ENCODE peak calls at places on chromosome 13, in five cellular contexts. O is HL-60, C is aorta, W is K562, D is choroid plexus epithelial cell. E is an unnamed sample.

GRCh38 chr13:50085063-50085462 is 69.8 kb downstream of the KCNRG start:
- DNase-seq in O (no peak), D (peak), C (no peak), W (no peak), E (peak)

GRCh38 chr13:98889419-98890079 is 88.3 kb downstream of the DOCK9 start:
- DNase-seq in W (no peak), O (no peak), C (no peak), D (no peak), E (no peak)

GRCh38 chr13:46866150-46866549 is 30.7 kb downstream of the HTR2A start:
- DNase-seq in W (no peak), C (no peak), O (peak), D (peak), E (peak)

GRCh38 chr13:113595131-113595530 is 10.6 kb downstream of the TFDP1 start:
- DNase-seq in D (no peak), C (no peak), O (no peak), W (no peak), E (peak)

GRCh38 chr13:113971471-113972231 is 2.2 kb downstream of the C13orf46 start:
- DNase-seq in C (peak), W (no peak), D (no peak), O (no peak), E (peak)

GRCh38 chr13:34577051-34577450 is 365.0 kb upstream of the NBEA start:
- DNase-seq in C (no peak), O (no peak), W (no peak), D (peak), E (no peak)

GRCh38 chr13:33560722-33561121 is 257.2 kb upstream of the RFC3 start:
- DNase-seq in C (no peak), W (no peak), O (no peak), D (no peak), E (no peak)

GRCh38 chr13:91739751-91740150 is 341.3 kb downstream of the GPC5 start:
- DNase-seq in D (no peak), C (no peak), O (no peak), W (no peak), E (no peak)

GRCh38 chr13:99979453-99980200 is 2.0 kb upstream of the ZIC2 start:
- DNase-seq in W (peak), D (no peak), O (no peak), C (peak), E (peak)

GRCh38 chr13:21917046-21918010 is 246.5 kb downstream of the FGF9 start:
- DNase-seq in D (no peak), W (no peak), C (no peak), O (no peak), E (no peak)

GRCh38 chr13:51759240-51759639 is 44.7 kb downstream of the DHRS12 start:
- DNase-seq in W (no peak), O (no peak), D (peak), C (no peak), E (no peak)

GRCh38 chr13:53137777-53138176 is 109.2 kb downstream of the OLFM4 start:
- DNase-seq in O (peak), C (no peak), D (peak), W (no peak), E (no peak)

GRCh38 chr13:32142956-32143375 is 111.4 kb downstream of the FRY start:
- DNase-seq in D (peak), W (no peak), C (no peak), O (peak), E (peak)

GRCh38 chr13:47897411-47898050 is 103.5 kb downstream of the SUCLA2 start:
- DNase-seq in D (peak), W (no peak), O (no peak), C (no peak), E (no peak)

GRCh38 chr13:47215741-47216140 is 318.9 kb upstream of the HTR2A start:
- DNase-seq in C (no peak), W (no peak), O (no peak), D (peak), E (peak)

GRCh38 chr13:112616586-112617381 is 28.8 kb upstream of the TUBGCP3 start:
- DNase-seq in C (no peak), D (peak), W (peak), O (peak), E (peak)

DNA sequence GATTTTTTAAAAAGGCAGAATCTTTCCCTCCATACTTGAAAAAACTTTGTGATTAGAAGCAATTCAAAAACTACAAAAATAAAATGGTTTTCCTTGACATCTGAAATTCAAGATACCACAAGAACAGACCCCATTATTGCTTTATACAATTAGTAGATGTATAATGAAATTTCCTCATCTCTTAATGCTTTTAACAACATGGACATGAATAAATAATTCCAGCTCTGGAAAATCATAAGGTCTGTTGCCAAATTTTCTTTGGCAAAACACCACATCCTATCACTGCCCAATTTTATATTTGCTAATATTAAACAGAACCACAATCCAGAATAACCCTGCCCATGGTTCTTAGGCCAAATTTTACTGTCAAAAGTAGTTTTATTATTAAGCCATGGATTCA is 1543.6 kb upstream of the MIR17HG start:
- DNase-seq in D (no peak), C (no peak), O (no peak), W (no peak), E (no peak)
- H3K4me3 ChIP-seq in D (no peak), C (no peak), O (no peak), W (no peak), E (no peak)

DNA sequence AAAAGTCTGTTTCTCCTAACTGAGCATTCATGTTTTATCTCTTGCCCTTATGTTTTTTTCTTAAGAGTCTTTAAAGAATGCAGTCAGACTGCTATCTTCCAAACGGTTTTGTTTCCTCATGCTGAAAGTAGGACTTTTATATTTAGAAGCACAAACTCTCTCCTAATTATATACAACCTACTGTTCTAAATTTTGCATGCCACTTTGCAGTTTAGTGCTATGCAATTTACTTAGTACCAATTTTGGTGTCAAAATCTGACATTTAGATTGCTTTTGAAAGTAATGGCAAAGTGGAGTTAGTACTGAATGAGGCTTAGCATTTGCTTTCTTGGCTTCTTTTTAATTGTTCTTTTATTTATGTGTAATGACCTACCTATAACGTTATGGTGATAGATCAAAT is 55.2 kb upstream of the PCDH20 start:
- DNase-seq in C (no peak), D (no peak), W (no peak), O (no peak), E (no peak)
- H3K4me3 ChIP-seq in C (no peak), D (no peak), W (no peak), O (no peak), E (no peak)

GRCh38 chr13:102598061-102598460 is 1.3 kb downstream of the TPP2 start:
- DNase-seq in O (no peak), C (no peak), D (no peak), W (peak), E (peak)
- H3K4me3 ChIP-seq in O (peak), C (peak), D (peak), W (peak), E (peak)

DNA sequence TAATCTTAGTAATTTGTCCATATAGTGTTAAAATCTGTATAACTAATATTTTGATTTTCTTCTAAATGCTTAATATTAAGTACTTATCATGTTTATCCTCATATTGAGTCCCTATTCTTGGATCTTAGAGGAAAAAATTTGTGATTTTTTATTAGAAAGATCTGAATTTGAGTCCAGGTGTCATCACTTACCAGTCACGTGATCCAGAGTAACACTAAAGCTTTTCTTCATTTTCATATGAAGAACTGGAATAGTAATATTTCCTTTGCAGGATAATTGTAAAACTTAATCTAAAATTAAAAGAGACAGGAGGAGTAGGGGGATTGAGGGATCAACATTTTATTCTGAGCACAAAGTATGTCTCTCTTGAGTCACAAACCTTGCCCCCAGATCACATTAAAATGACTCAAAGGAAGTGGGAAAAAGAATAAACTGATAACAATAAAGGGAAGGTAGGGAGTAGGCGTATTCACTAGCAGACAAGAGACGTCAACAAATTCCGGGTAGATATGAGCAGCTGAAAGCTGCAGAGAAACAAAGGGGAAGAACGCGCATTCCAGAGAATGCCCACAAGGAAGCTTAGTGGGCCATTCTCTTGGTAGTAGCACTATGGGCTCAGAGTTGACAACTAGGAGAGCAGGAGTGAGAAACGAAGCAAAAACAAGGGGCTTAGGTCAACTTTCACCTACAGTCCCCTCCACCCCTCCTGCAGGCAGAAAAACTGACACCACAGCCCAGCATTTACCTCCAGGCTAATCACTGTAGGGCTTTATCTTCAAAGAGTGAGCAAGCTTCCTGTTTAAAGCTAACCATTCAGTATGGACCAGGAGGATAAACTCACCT is 123.1 kb downstream of the SPRY2 start:
- DNase-seq in C (no peak), W (no peak), O (no peak), D (peak), E (no peak)
- H3K4me3 ChIP-seq in C (no peak), W (no peak), O (no peak), D (no peak), E (no peak)

E was measured in H7.